ENCODE peak calls at places on chromosome 14, in eight cellular contexts. H, M, I, F, L, Z, N and X are unnamed samples.

GRCh38 chr14:60563113-60563512 is 54.2 kb downstream of the SIX6 start:
- DNase-seq in H (no peak), M (peak), I (no peak), F (no peak), L (peak), Z (no peak), N (no peak), X (no peak)

GRCh38 chr14:20751963-20752562 is 6.4 kb downstream of the EDDM3A start:
- DNase-seq in H (no peak), M (no peak), I (no peak), F (no peak), L (no peak), Z (no peak), N (no peak), X (no peak)

GRCh38 chr14:68165274-68165843 is 345.8 kb downstream of the RAD51B start:
- DNase-seq in H (no peak), M (no peak), I (no peak), F (no peak), L (no peak), Z (no peak), N (no peak), X (no peak)

GRCh38 chr14:97456958-97457357 is 659.8 kb downstream of the VRK1 start:
- DNase-seq in H (no peak), M (no peak), I (no peak), F (peak), L (no peak), Z (no peak), N (no peak), X (no peak)

GRCh38 chr14:41868396-41868795 is 261.7 kb downstream of the LRFN5 start:
- DNase-seq in H (no peak), M (no peak), I (peak), F (no peak), L (peak), Z (no peak), N (no peak), X (no peak)

GRCh38 chr14:36690301-36691020 is 28.8 kb downstream of the PAX9 start:
- DNase-seq in H (no peak), M (peak), I (no peak), F (no peak), L (peak), Z (no peak), N (no peak), X (no peak)

GRCh38 chr14:73269729-73270651 is 32.7 kb downstream of the PAPLN start:
- DNase-seq in H (no peak), M (peak), I (peak), F (no peak), L (peak), Z (peak), N (peak), X (peak)

GRCh38 chr14:23829736-23830474 is 123.7 kb upstream of the DHRS4 start:
- DNase-seq in H (no peak), M (peak), I (peak), F (no peak), L (peak), Z (no peak), N (no peak), X (no peak)

GRCh38 chr14:60226296-60226695 is 22.7 kb upstream of the PPM1A start:
- DNase-seq in H (no peak), M (no peak), I (no peak), F (no peak), L (no peak), Z (no peak), N (no peak), X (no peak)

GRCh38 chr14:26709019-26709418 is 111.2 kb upstream of the NOVA1 start:
- DNase-seq in H (no peak), M (peak), I (no peak), F (no peak), L (no peak), Z (no peak), N (no peak), X (no peak)